ENCODE peak calls at places on chromosomes 6 and 20, in nine cellular contexts. B is glutamatergic neuron; X is CD4-positive, alpha-beta memory T cell; D is GM06990; Q is psoas muscle; L is left ventricle myocardium superior; M is breast epithelium; T is NCI-H1092 treated with DMSO at 0.1 percent for 48 hours; U is C1 segment of cervical spinal cord. A is an unnamed sample.

GRCh38 chr6:125099211-125100017 is 54.2 kb upstream of the TPD52L1 start:
- DNase-seq in D (peak; percentile 20), X (peak; percentile 17), T (peak; percentile 26), Q (peak; percentile 57), L (peak; percentile 80), B (peak; percentile 77), U (peak; percentile 46), M (peak; percentile 53), A (no peak)

GRCh38 chr6:160427312-160428068 is 79.3 kb downstream of the SLC22A3 start:
- DNase-seq in Q (peak; percentile 22), M (no peak), U (no peak), X (no peak), D (no peak), B (no peak), T (peak; percentile 64), L (no peak), A (no peak)

GRCh38 chr20:53515749-53516148 is 77.9 kb downstream of the ZNF217 start:
- DNase-seq in U (no peak), D (no peak), X (no peak), M (no peak), T (no peak), Q (no peak), L (no peak), B (no peak), A (no peak)

GRCh38 chr20:14853079-14853478 is 515.7 kb upstream of the FLRT3 start:
- DNase-seq in Q (no peak), X (no peak), L (no peak), B (no peak), D (peak; percentile 62), M (no peak), T (no peak), U (no peak), A (no peak)

GRCh38 chr6:26233608-26234420 is 131.2 kb upstream of the BTN3A2 start:
- DNase-seq in U (no peak), D (peak; percentile 88), X (peak; percentile 83), M (peak; percentile 66), T (no peak), Q (no peak), B (no peak), L (peak; percentile 42), A (no peak)

GRCh38 chr20:1263853-1264252 is 2.2 kb upstream of the SNPH start:
- DNase-seq in U (no peak), Q (no peak), B (no peak), X (no peak), M (no peak), T (no peak), L (no peak), D (no peak), A (no peak)

GRCh38 chr20:45407783-45408645 is at the start of gene DBNDD2:
- DNase-seq in D (no peak), Q (no peak), L (peak; percentile 72), U (peak; percentile 81), X (no peak), B (no peak), T (no peak), M (no peak), A (no peak)

GRCh38 chr20:4026093-4026601 is 10.8 kb upstream of the RNF24 start:
- DNase-seq in M (no peak), B (no peak), X (no peak), U (no peak), Q (no peak), L (no peak), D (no peak), T (no peak), A (no peak)

GRCh38 chr20:44021900-44022299 is 107.2 kb downstream of the TOX2 start:
- DNase-seq in D (no peak), L (no peak), T (no peak), B (no peak), Q (no peak), U (no peak), M (no peak), X (no peak), A (no peak)

GRCh38 chr6:11366183-11366933 is 133.9 kb upstream of the NEDD9 start:
- DNase-seq in Q (no peak), D (peak; percentile 58), M (no peak), B (no peak), U (no peak), L (no peak), T (no peak), X (peak; percentile 35), A (no peak)

GRCh38 chr6:158290659-158291058 is 21.6 kb upstream of the TULP4 start:
- DNase-seq in L (no peak), B (no peak), M (no peak), T (no peak), X (peak; percentile 57), U (no peak), Q (no peak), D (peak; percentile 24), A (no peak)

GRCh38 chr20:33125983-33126382 is 42.0 kb upstream of the BPIFA2 start:
- DNase-seq in U (no peak), D (no peak), B (no peak), X (no peak), L (no peak), Q (no peak), T (no peak), M (no peak), A (no peak)

GRCh38 chr20:33516882-33517281 is 27.0 kb downstream of the CBFA2T2 start:
- DNase-seq in U (no peak), D (no peak), L (no peak), Q (no peak), M (no peak), T (no peak), B (no peak), X (no peak), A (no peak)

GRCh38 chr20:1830240-1830639 is 65.0 kb upstream of the SIRPA start:
- DNase-seq in D (no peak), M (no peak), T (no peak), Q (peak; percentile 76), U (peak; percentile 47), L (peak; percentile 81), X (no peak), B (no peak), A (no peak)

GRCh38 chr6:6788394-6789020 is 200.0 kb downstream of the LY86 start:
- DNase-seq in X (no peak), D (no peak), T (peak; percentile 15), U (no peak), L (no peak), M (no peak), B (no peak), Q (no peak), A (no peak)

GRCh38 chr20:60851826-60852704 is 400.0 kb upstream of the CDH4 start:
- DNase-seq in D (no peak), U (no peak), M (no peak), X (no peak), Q (no peak), B (peak; percentile 66), T (peak; percentile 12), L (no peak), A (no peak)

GRCh38 chr6:164167873-164168405 is 753.4 kb downstream of the QKI start:
- DNase-seq in L (peak; percentile 37), B (no peak), U (no peak), Q (no peak), T (no peak), D (no peak), X (no peak), M (no peak), A (no peak)

GRCh38 chr6:21189721-21190120 is 403.8 kb upstream of the SOX4 start:
- DNase-seq in X (no peak), L (no peak), U (no peak), D (no peak), M (no peak), B (no peak), Q (no peak), T (peak; percentile 34), A (no peak)

GRCh38 chr6:149060985-149061760 is 256.3 kb upstream of the TAB2 start:
- DNase-seq in L (no peak), U (no peak), T (peak; percentile 97), B (no peak), D (no peak), M (no peak), Q (no peak), X (no peak), A (no peak)

GRCh38 chr20:24303393-24303792 is 166.0 kb upstream of the SYNDIG1 start:
- DNase-seq in T (no peak), L (no peak), X (no peak), M (no peak), B (no peak), D (no peak), Q (no peak), U (peak; percentile 5), A (no peak)

GRCh38 chr20:934186-934840 is 18.2 kb upstream of the ANGPT4 start:
- DNase-seq in Q (no peak), X (no peak), B (no peak), T (no peak), U (no peak), M (no peak), L (no peak), D (no peak), A (no peak)

GRCh38 chr6:108644252-108644651 is 83.5 kb downstream of the FOXO3 start:
- DNase-seq in X (no peak), L (no peak), B (no peak), T (no peak), M (no peak), Q (no peak), U (no peak), D (no peak), A (no peak)

GRCh38 chr6:158837684-158838625 is 18.8 kb upstream of the EZR start:
- DNase-seq in Q (no peak), U (no peak), T (no peak), L (no peak), D (no peak), B (no peak), X (no peak), M (peak; percentile 65), A (no peak)

A was measured in tibial nerve.